ENCODE peak calls at places on chromosome 22, in ten cellular contexts. P is naive thymus-derived CD4-positive, alpha-beta T cell; J is GM12878; O is left ventricle myocardium inferior; F is suprapubic skin; G is iPS DF 6.9; M is astrocyte; V is neural progenitor cell; C is cardiac muscle cell; H is hepatocyte. U is an unnamed sample. For H3K4me1, the result is how much of the 10 kb centered on the place peaks cover.

GRCh38 chr22:26045855-26046254 is 123.4 kb upstream of the SEZ6L start:
- DNase-seq in P (no peak), J (no peak), O (no peak), F (no peak), G (no peak), M (no peak), V (no peak), C (no peak), H (no peak), U (no peak)

GRCh38 chr22:44438056-44438455 is 60.0 kb downstream of the RTL6 start:
- DNase-seq in P (no peak), J (no peak), O (no peak), F (no peak), G (no peak), M (no peak), V (peak), C (no peak), H (no peak), U (no peak)

GRCh38 chr22:37501610-37502341 is 15.6 kb upstream of the MFNG start:
- DNase-seq in P (no peak), J (no peak), O (peak), F (no peak), G (no peak), M (peak), V (no peak), C (no peak), H (peak), U (peak)

GRCh38 chr22:22446527-22446926 is 62.0 kb downstream of the ZNF280B start:
- DNase-seq in P (no peak), J (no peak), O (no peak), F (no peak), G (no peak), M (peak), V (no peak), C (no peak), H (no peak), U (no peak)

GRCh38 chr22:37547249-37547741 is 13.0 kb upstream of the CDC42EP1 start:
- DNase-seq in P (no peak), J (no peak), O (no peak), F (no peak), G (no peak), M (no peak), V (no peak), C (no peak), H (no peak), U (no peak)

GRCh38 chr22:43829904-43830851 is 18.1 kb upstream of the EFCAB6 start:
- DNase-seq in P (no peak), J (no peak), O (peak), F (peak), G (no peak), M (peak), V (no peak), C (no peak), H (peak), U (peak)

GRCh38 chr22:38935023-38935422 is 22.4 kb upstream of the APOBEC3A start:
- DNase-seq in P (no peak), J (no peak), O (peak), F (peak), G (no peak), M (no peak), V (no peak), C (no peak), H (no peak), U (no peak)

GRCh38 chr22:25420471-25420924 is 144.0 kb upstream of the GRK3 start:
- DNase-seq in P (no peak), J (no peak), O (no peak), F (no peak), G (no peak), M (no peak), V (no peak), C (no peak), H (no peak), U (no peak)

DNA sequence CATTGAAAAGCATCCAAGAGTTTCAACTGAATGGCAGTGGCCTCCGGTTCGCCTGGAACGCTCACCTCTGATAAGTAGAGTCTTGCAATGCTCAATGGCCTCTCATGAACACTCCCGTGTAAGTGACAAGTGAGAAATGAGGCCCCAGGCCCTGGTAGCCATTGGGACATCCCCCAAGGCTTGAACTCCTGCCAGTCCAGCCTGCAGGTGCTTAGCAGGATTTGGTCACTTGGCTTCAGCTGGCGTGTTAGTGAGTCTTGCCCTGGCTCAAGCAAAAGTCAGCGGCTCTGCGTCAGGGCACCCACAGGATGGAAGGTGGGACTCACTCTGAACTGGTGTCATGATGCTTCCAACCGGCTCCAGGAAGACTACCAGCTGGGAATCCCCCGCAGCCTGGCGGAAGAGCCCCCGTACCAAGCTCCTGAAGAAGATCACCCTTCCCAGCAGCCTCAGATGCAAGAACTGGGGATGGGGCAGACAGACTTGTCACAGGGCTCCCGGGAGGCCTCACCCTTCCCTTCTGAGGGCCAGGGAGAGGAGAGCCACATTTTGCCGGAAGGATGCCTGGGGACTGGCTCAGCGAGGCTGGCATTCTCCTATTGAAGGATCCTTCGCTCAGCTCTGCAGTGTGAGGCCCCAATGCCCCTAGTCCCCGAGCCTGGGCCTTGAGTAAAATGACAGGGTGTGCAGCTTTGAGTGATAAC is 19.3 kb downstream of the MB start:
- DNase-seq in P (no peak), J (no peak), O (peak), F (no peak), G (no peak), M (no peak), V (no peak), C (peak), H (no peak), U (peak)
- H3K4me3 ChIP-seq in P (no peak), J (no peak), O (no peak), F (no peak), G (no peak), M (no peak), V (no peak), C (no peak), H (no peak), U (no peak)

GRCh38 chr22:17376950-17377349 is 7.7 kb downstream of the CECR2 start:
- DNase-seq in P (no peak), J (no peak), O (no peak), F (no peak), G (no peak), M (no peak), V (no peak), C (no peak), H (no peak), U (no peak)

GRCh38 chr22:17384612-17385345 is 15.5 kb downstream of the CECR2 start:
- DNase-seq in P (no peak), J (no peak), O (no peak), F (no peak), G (no peak), M (no peak), V (no peak), C (no peak), H (no peak), U (no peak)

GRCh38 chr22:17381237-17381913 is 12.1 kb downstream of the CECR2 start:
- DNase-seq in P (no peak), J (no peak), O (no peak), F (no peak), G (no peak), M (no peak), V (peak), C (no peak), H (peak), U (no peak)

GRCh38 chr22:17379939-17380710 is 10.9 kb downstream of the CECR2 start:
- DNase-seq in P (no peak), J (no peak), O (peak), F (no peak), G (no peak), M (no peak), V (peak), C (peak), H (no peak), U (no peak)

DNA sequence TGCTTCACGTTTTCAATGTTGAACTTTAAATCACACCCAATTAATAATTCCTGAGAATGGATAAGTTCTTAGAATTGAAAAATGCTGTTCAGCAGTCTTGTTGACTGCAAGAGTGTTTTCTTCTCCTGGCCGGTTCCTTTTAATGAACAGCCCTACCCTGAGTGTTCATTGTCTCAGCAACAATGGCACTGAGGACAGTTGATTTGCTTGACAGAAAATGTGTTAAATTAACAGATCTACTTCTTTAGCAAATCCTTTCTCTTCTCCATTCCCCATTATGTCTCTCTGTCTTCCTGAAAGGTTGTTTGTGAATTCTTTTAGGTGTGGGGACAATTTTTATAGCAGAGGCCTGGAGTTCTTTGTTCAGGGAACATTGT is 11.4 kb downstream of the CECR2 start:
- DNase-seq in P (no peak), J (no peak), O (no peak), F (no peak), G (no peak), M (no peak), V (peak), C (no peak), H (no peak), U (no peak)
- H3K4me1 ChIP-seq in P (under half), J (under half), O (under half), F (under half), G (under half), M (under half), V (under half), C (half or more), H (under half), U (under half)

GRCh38 chr22:49962751-49963646 is 2.4 kb downstream of the PIM3 start:
- DNase-seq in P (no peak), J (no peak), O (peak), F (peak), G (no peak), M (no peak), V (no peak), C (no peak), H (peak), U (peak)

GRCh38 chr22:49964493-49965290 is 4.1 kb downstream of the PIM3 start:
- DNase-seq in P (no peak), J (no peak), O (peak), F (peak), G (no peak), M (no peak), V (peak), C (no peak), H (peak), U (no peak)

GRCh38 chr22:49965291-49966040 is 4.9 kb downstream of the PIM3 start:
- DNase-seq in P (no peak), J (no peak), O (peak), F (peak), G (no peak), M (no peak), V (peak), C (no peak), H (peak), U (no peak)

GRCh38 chr22:49963647-49964026 is 3.1 kb downstream of the PIM3 start:
- DNase-seq in P (no peak), J (no peak), O (peak), F (no peak), G (no peak), M (no peak), V (no peak), C (no peak), H (no peak), U (peak)

DNA sequence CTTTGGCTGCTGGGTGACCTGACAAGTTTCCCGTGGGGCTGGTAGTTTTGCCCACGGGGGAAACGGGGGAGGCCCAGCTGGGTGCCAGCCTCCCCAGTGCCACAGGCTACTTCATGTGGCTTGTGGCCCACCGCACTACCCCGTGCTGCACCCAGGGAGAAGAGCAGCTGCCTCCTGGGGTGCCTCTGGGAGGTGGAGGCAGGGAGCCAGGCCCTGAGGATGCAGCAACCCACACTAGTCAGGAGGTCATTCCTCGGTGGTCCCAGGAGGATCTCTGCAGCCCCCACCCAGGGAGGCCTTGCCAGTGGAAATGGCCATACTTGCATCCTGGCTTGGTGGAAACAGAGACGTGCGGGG is 3.5 kb downstream of the PIM3 start:
- DNase-seq in P (no peak), J (no peak), O (peak), F (peak), G (no peak), M (no peak), V (no peak), C (no peak), H (no peak), U (peak)
- H3K4me3 ChIP-seq in P (no peak), J (peak), O (peak), F (peak), G (no peak), M (no peak), V (no peak), C (no peak), H (no peak), U (no peak)

DNA sequence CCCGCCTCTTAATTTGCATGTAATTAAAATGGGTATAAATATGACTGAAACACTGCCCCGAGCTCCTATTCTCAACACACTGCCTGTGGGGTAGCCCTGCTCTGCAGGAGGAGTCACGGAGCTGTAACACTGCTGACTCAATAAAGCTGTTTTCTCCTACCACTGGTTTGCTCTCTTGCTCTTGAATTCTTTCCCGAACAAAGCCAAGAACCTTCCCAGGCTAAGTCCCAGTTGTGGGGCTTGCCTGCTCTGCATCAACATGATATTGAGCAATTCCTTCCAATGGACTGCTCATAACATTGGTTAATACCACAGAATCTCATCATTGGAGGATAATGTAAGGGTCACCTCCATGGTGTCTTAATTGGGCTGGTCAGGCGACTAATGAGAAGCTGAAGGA is 114.4 kb downstream of the FBXO7 start:
- DNase-seq in P (no peak), J (no peak), O (no peak), F (no peak), G (no peak), M (no peak), V (no peak), C (no peak), H (no peak), U (no peak)
- H3K4me1 ChIP-seq in P (under half), J (under half), O (under half), F (under half), G (under half), M (under half), V (under half), C (under half), H (under half), U (under half)

GRCh38 chr22:20206709-20207215 is 55.9 kb upstream of the CCDC188 start:
- DNase-seq in P (no peak), J (no peak), O (no peak), F (no peak), G (no peak), M (no peak), V (no peak), C (no peak), H (peak), U (no peak)
- H3K4me3 ChIP-seq in P (peak), J (peak), O (peak), F (peak), G (no peak), M (peak), V (no peak), C (peak), H (peak), U (no peak)

DNA sequence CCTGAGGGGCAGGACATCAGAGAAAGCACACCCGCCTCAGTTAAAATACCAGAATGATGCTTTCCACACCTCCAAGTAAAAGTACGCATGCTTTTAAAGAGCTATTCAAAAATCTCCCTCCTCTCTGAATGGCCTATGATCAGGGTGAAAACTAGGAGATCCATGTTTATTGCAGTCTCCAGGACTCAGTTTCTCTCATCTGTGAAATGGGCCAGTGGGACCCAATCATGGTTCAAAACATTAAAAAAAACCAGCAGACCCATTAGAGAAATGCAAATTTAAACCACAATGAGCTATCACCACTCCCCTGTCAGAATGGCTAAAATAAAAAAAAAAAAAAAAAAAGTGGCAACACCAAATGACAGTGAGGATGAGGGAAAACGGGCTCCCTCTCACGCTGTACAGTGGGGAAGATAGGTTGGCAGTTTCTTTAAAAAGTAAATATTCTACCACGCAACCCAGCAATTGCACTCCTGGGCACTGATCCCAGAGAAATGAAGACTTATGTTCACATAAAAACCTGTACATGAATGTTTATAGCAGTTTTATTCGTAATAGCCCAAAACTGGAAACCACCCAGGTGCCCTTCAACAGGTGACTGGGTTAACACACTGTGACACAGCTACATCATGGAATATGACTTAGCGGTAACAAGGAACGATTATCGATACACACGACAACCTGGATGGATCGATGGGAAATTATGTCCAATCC is 242.7 kb downstream of the MN1 start:
- DNase-seq in P (no peak), J (no peak), O (no peak), F (no peak), G (no peak), M (no peak), V (no peak), C (no peak), H (no peak), U (no peak)
- H3K4me1 ChIP-seq in P (under half), J (under half), O (under half), F (under half), G (under half), M (under half), V (under half), C (under half), H (under half), U (under half)

DNA sequence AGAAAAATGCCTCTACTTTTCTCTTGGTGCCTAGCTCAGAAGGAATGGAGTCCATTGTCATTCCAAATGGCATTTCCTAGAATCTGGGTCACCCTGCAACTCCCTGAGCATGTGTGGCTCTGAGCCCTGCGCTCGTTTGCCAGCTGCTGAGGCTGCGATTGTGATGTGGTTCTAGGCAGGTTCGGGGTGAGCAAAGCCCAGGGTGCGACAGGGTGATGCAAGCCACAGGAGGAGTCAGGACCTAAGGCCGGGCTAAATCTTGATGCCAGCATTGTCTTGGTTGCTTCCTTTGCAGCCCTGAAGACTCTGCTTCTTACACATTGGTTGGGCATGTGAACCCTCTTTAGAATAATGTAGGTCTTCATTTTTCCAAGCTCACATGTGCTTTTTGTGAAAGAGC is 131.0 kb downstream of the MORC2 start:
- DNase-seq in P (no peak), J (no peak), O (no peak), F (no peak), G (no peak), M (no peak), V (no peak), C (no peak), H (no peak), U (no peak)
- H3K4me3 ChIP-seq in P (no peak), J (no peak), O (no peak), F (no peak), G (no peak), M (no peak), V (no peak), C (no peak), H (no peak), U (no peak)

DNA sequence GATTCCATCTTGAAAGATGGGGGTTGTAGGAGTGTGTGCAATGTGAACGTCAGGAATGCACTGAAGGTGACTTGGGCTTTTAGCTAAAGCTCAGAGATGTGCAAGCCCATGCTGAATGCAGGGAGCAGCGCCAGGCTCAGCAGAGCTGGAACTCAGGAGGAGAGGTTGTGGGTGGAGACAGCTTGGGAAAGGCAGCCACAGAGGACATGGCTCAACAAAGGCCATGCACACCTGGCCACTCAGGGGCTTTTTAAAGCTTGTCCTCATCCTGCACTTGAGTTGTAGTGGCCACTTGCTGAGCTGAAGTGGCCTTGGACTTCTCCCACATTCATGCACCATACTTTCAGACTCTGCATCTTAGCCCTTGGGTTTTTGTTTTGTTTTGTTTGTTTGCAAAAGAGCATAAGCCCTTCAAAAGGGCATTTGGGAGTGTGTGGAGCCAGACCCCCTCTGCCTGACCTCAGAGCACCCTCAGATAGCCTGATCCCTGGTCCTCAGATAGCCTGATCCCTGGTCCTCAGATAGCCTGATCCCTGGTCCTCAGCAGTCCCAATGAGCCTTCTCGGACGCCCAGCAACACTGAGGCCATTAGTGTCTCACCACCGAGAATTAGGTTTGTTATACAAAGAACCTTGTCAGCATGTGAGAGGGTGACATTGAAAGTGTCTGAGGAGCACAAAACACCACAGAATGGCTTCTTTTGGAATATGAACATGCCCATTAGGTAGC is 12.5 kb upstream of the TMA7B start:
- DNase-seq in P (no peak), J (no peak), O (no peak), F (no peak), G (no peak), M (no peak), V (no peak), C (peak), H (no peak), U (no peak)
- H3K4me1 ChIP-seq in P (half or more), J (half or more), O (under half), F (under half), G (under half), M (under half), V (under half), C (under half), H (under half), U (under half)

GRCh38 chr22:45553333-45554039 is 50.8 kb downstream of the FBLN1 start:
- DNase-seq in P (peak), J (no peak), O (peak), F (no peak), G (peak), M (peak), V (peak), C (peak), H (peak), U (peak)
- H3K4me3 ChIP-seq in P (no peak), J (no peak), O (no peak), F (no peak), G (no peak), M (no peak), V (no peak), C (no peak), H (no peak), U (no peak)